ENCODE peak calls at places on chromosomes 2 and 18, in eight cellular contexts. One of them, this sample, is unnamed. For H3K36me3, the result is how much of the 10 kb centered on the place peaks cover.

GRCh38 chr2:17051558-17051957 is 385.9 kb upstream of the CYRIA start:
- DNase-seq in GM12878: no peak
- DNase-seq in breast epithelium: no peak
- DNase-seq in suprapubic skin: no peak
- DNase-seq in spleen: no peak
- DNase-seq in stomach: no peak
- DNase-seq in sigmoid colon: no peak
- DNase-seq in transverse colon: no peak
- DNase-seq in this sample: no peak

GRCh38 chr18:12890964-12891363 is 6.9 kb upstream of the PTPN2 start:
- DNase-seq in breast epithelium: no peak
- DNase-seq in transverse colon: no peak
- DNase-seq in stomach: no peak
- DNase-seq in suprapubic skin: no peak
- DNase-seq in spleen: no peak
- DNase-seq in GM12878: no peak
- DNase-seq in sigmoid colon: no peak
- DNase-seq in this sample: no peak

GRCh38 chr2:113078350-113078839 is 10.6 kb downstream of the IL1F10 start:
- DNase-seq in GM12878: no peak
- DNase-seq in suprapubic skin: no peak
- DNase-seq in transverse colon: no peak
- DNase-seq in spleen: no peak
- DNase-seq in stomach: peak
- DNase-seq in breast epithelium: no peak
- DNase-seq in sigmoid colon: no peak
- DNase-seq in this sample: peak

GRCh38 chr2:55014962-55015939 is 35.0 kb downstream of the RTN4 start:
- DNase-seq in transverse colon: peak
- DNase-seq in suprapubic skin: no peak
- DNase-seq in sigmoid colon: peak
- DNase-seq in GM12878: no peak
- DNase-seq in stomach: peak
- DNase-seq in breast epithelium: peak
- DNase-seq in spleen: no peak
- DNase-seq in this sample: peak

GRCh38 chr2:187547353-187547979 is 6.8 kb downstream of the TFPI start:
- DNase-seq in sigmoid colon: peak
- DNase-seq in GM12878: no peak
- DNase-seq in transverse colon: peak
- DNase-seq in spleen: no peak
- DNase-seq in suprapubic skin: no peak
- DNase-seq in breast epithelium: no peak
- DNase-seq in stomach: no peak
- DNase-seq in this sample: no peak

GRCh38 chr2:154704991-154705390 is 6.5 kb downstream of the KCNJ3 start:
- DNase-seq in transverse colon: no peak
- DNase-seq in suprapubic skin: no peak
- DNase-seq in GM12878: no peak
- DNase-seq in sigmoid colon: no peak
- DNase-seq in breast epithelium: no peak
- DNase-seq in spleen: no peak
- DNase-seq in stomach: no peak
- DNase-seq in this sample: no peak

GRCh38 chr2:206764673-206765241 is 371 bp downstream of the MDH1B start:
- DNase-seq in suprapubic skin: no peak
- DNase-seq in sigmoid colon: no peak
- DNase-seq in GM12878: no peak
- DNase-seq in transverse colon: no peak
- DNase-seq in breast epithelium: no peak
- DNase-seq in stomach: no peak
- DNase-seq in spleen: no peak
- DNase-seq in this sample: no peak

GRCh38 chr2:59184281-59185020 is 943.3 kb upstream of the FANCL start:
- DNase-seq in stomach: no peak
- DNase-seq in transverse colon: no peak
- DNase-seq in breast epithelium: no peak
- DNase-seq in GM12878: no peak
- DNase-seq in suprapubic skin: no peak
- DNase-seq in sigmoid colon: no peak
- DNase-seq in spleen: no peak
- DNase-seq in this sample: no peak

DNA sequence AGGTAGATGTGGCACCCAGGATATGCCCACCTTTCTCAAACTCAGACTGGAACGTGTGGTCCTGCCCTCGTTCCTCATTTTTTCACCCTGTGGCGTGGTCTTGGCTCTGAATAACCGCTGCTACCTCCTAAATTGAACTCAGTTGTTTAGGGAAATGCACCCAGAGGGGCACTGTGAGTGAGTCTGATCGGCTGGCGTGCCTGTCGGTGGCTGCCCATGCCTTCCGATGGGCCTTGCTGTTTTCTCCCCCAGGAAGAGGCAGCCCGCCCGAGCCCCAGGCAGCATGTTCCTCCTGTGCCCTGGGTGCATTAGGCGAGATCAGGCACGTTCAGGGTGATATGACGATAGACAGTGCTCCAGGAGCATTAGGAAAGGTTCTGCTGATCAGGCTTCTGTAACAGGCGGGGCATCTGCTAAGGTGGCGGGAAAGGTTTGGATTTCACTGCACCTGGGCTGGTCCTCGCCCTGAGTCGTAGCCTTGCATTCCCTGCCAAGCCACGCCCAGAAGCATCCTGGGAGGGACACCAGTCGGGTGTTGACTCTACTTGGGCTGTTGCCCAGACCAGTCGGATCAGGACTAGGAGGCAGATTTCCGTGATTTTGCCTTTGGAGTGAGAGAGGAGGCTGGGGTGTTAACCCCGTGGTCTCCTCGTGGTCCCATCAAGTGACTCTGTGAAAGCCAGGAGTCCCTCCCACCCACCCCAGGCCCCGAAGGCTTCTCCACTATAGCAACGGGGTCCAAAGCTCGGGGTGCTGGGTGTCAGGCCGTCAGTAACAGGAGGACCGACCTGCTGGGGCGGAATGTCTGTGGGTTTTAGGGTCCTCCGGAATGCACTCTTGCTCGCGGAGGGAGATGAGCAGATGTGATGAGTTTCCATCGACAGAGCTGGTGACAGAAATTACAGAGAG is 75.1 kb downstream of the SH3BP4 start:
- DNase-seq in spleen: peak
- DNase-seq in GM12878: no peak
- DNase-seq in sigmoid colon: peak
- DNase-seq in suprapubic skin: peak
- DNase-seq in transverse colon: peak
- DNase-seq in stomach: peak
- DNase-seq in breast epithelium: peak
- DNase-seq in this sample: peak
- TF ChIP-seq POLR2AphosphoS5 in spleen: no peak
- TF ChIP-seq POLR2AphosphoS5 in GM12878: no peak
- TF ChIP-seq POLR2AphosphoS5 in sigmoid colon: no peak
- TF ChIP-seq POLR2AphosphoS5 in suprapubic skin: no peak
- TF ChIP-seq POLR2AphosphoS5 in transverse colon: no peak
- TF ChIP-seq POLR2AphosphoS5 in stomach: peak
- TF ChIP-seq POLR2AphosphoS5 in breast epithelium: no peak
- TF ChIP-seq POLR2AphosphoS5 in this sample: peak

GRCh38 chr2:42048318-42049251 is 764 bp downstream of the PKDCC start:
- DNase-seq in breast epithelium: no peak
- DNase-seq in GM12878: no peak
- DNase-seq in transverse colon: no peak
- DNase-seq in spleen: no peak
- DNase-seq in suprapubic skin: no peak
- DNase-seq in sigmoid colon: peak
- DNase-seq in stomach: peak
- DNase-seq in this sample: no peak

GRCh38 chr2:42045956-42046748 is 1.7 kb upstream of the PKDCC start:
- DNase-seq in breast epithelium: no peak
- DNase-seq in stomach: no peak
- DNase-seq in GM12878: no peak
- DNase-seq in sigmoid colon: no peak
- DNase-seq in suprapubic skin: no peak
- DNase-seq in transverse colon: no peak
- DNase-seq in spleen: no peak
- DNase-seq in this sample: no peak

GRCh38 chr2:42045389-42045788 is 2.4 kb upstream of the PKDCC start:
- DNase-seq in sigmoid colon: no peak
- DNase-seq in stomach: no peak
- DNase-seq in GM12878: no peak
- DNase-seq in suprapubic skin: no peak
- DNase-seq in spleen: no peak
- DNase-seq in transverse colon: no peak
- DNase-seq in breast epithelium: no peak
- DNase-seq in this sample: no peak

GRCh38 chr2:42047488-42048317 is at the start of gene PKDCC:
- DNase-seq in transverse colon: peak
- DNase-seq in sigmoid colon: peak
- DNase-seq in stomach: peak
- DNase-seq in spleen: peak
- DNase-seq in breast epithelium: peak
- DNase-seq in GM12878: no peak
- DNase-seq in suprapubic skin: peak
- DNase-seq in this sample: peak

DNA sequence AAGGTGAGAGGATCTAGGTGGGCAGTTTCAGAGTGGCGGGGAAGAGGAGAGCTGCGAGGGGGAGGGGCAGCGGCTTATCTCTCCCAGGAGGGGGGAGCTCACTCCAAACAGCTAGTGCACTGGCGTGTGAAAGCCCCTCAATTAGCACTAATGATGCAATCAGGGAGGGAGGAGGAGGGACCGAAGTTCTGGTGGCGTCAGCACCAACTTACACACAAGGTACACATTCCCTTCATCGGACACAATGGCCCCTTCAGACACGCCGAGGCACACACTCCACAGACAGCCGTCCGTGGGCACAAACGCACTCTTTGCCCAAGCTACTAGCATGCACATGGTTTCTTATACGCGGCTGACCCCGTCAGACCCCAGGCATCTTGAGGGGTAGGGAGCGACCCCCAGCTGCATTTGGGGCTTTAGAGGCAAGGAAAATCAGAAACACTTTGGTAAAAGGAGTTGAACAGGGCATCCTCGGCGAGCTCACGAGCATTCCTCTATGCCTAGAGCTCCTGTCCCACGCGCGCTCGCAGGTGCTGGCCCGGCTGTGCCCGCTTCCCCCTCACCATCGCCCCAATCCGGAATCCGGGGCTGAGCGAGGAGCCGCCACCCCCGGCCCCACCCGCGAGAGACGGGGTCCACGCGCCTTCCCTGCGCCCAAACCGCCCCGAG is 868 bp upstream of the PKDCC start:
- DNase-seq in GM12878: no peak
- DNase-seq in transverse colon: no peak
- DNase-seq in stomach: no peak
- DNase-seq in suprapubic skin: no peak
- DNase-seq in breast epithelium: no peak
- DNase-seq in sigmoid colon: peak
- DNase-seq in spleen: no peak
- DNase-seq in this sample: no peak
- TF ChIP-seq POLR2A in GM12878: no peak
- TF ChIP-seq POLR2A in transverse colon: no peak
- TF ChIP-seq POLR2A in stomach: no peak
- TF ChIP-seq POLR2A in suprapubic skin: no peak
- TF ChIP-seq POLR2A in breast epithelium: no peak
- TF ChIP-seq POLR2A in sigmoid colon: no peak
- TF ChIP-seq POLR2A in spleen: no peak
- TF ChIP-seq POLR2A in this sample: no peak

GRCh38 chr2:229815858-229816257 is 101.5 kb upstream of the DNER start:
- DNase-seq in stomach: no peak
- DNase-seq in GM12878: no peak
- DNase-seq in breast epithelium: no peak
- DNase-seq in transverse colon: no peak
- DNase-seq in sigmoid colon: no peak
- DNase-seq in suprapubic skin: no peak
- DNase-seq in spleen: no peak
- DNase-seq in this sample: no peak

GRCh38 chr2:229821353-229821752 is 100.5 kb downstream of the TRIP12 start:
- DNase-seq in sigmoid colon: no peak
- DNase-seq in stomach: no peak
- DNase-seq in suprapubic skin: no peak
- DNase-seq in transverse colon: no peak
- DNase-seq in spleen: no peak
- DNase-seq in GM12878: no peak
- DNase-seq in breast epithelium: no peak
- DNase-seq in this sample: no peak

GRCh38 chr2:229815342-229815741 is 101.0 kb upstream of the DNER start:
- DNase-seq in sigmoid colon: no peak
- DNase-seq in suprapubic skin: no peak
- DNase-seq in breast epithelium: no peak
- DNase-seq in GM12878: no peak
- DNase-seq in stomach: no peak
- DNase-seq in transverse colon: no peak
- DNase-seq in spleen: no peak
- DNase-seq in this sample: no peak

DNA sequence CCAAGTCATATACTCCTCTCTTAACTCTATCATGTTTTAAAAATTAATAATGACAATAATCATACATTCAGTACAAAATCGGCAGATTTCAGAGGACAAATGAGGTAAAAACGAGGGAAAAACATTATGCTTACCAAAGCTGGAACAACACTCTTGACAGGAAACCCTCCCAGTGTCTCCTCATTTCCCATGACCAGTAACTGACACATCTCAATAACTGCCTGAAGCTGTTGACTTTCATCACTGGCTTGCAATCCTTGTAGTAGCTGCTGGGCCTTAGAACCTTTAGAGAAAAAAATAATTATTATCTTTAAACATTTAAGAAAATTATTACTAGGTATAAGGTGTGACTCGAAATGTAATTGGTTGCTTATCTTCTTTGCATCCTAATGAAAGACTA is 103.6 kb downstream of the TRIP12 start:
- DNase-seq in suprapubic skin: no peak
- DNase-seq in transverse colon: no peak
- DNase-seq in GM12878: no peak
- DNase-seq in stomach: no peak
- DNase-seq in breast epithelium: no peak
- DNase-seq in sigmoid colon: no peak
- DNase-seq in spleen: no peak
- DNase-seq in this sample: no peak
- H3K36me3 ChIP-seq in suprapubic skin: half or more
- H3K36me3 ChIP-seq in transverse colon: under half
- H3K36me3 ChIP-seq in GM12878: under half
- H3K36me3 ChIP-seq in stomach: half or more
- H3K36me3 ChIP-seq in breast epithelium: under half
- H3K36me3 ChIP-seq in sigmoid colon: half or more
- H3K36me3 ChIP-seq in spleen: half or more
- H3K36me3 ChIP-seq in this sample: under half

DNA sequence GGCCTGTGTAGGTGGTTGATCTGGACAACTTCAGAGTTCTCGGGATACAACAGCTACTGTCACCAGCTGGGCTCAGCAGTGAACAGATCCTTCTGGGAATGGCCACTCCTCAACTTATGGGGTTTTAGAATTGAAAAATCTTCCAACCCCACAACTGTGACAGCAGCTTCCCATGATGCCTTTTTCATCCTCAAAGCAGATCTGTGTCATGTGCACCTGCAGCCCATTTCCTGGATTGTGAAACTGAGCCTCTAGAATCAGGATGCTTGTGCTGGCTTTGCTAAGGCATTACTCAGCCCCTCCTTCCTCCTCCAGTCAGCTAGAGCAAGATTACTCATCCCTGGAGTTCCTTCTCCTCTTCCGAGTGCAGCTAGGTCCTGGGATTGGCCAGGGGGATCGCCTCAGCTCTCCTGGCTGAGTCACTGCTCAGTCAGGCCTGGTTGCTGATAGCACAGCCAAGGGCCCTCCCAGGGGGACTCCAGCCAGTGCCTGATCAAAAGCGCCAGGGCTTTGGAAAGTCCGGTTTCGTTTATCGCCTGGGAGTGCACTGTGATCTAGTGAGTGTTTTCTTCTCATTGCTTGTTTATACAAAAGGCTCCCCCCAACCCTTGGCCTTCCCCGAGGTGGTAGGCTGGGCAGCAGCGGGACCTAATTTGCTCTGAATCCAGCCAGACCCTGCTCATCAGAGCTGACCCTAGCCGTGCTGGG is 2.4 kb upstream of the LPIN1 start:
- DNase-seq in transverse colon: peak
- DNase-seq in GM12878: peak
- DNase-seq in sigmoid colon: peak
- DNase-seq in suprapubic skin: peak
- DNase-seq in stomach: peak
- DNase-seq in spleen: peak
- DNase-seq in breast epithelium: peak
- DNase-seq in this sample: peak
- TF ChIP-seq POLR2AphosphoS5 in transverse colon: peak
- TF ChIP-seq POLR2AphosphoS5 in GM12878: no peak
- TF ChIP-seq POLR2AphosphoS5 in sigmoid colon: peak
- TF ChIP-seq POLR2AphosphoS5 in suprapubic skin: no peak
- TF ChIP-seq POLR2AphosphoS5 in stomach: peak
- TF ChIP-seq POLR2AphosphoS5 in spleen: peak
- TF ChIP-seq POLR2AphosphoS5 in breast epithelium: peak
- TF ChIP-seq POLR2AphosphoS5 in this sample: peak